ENCODE peak calls at places on chromosomes 5 and 9, in four cellular contexts. Y is pancreas, Q is Peyer's patch, O is tibial nerve. B is an unnamed sample.

GRCh38 chr9:37801287-37801850 is 772 bp downstream of the DCAF10 start:
- DNase-seq in Q (peak; percentile 51), Y (peak; percentile 45), O (no peak), B (no peak)

GRCh38 chr5:93611900-93612898 is 29.2 kb downstream of the NR2F1 start:
- DNase-seq in O (no peak), Y (no peak), Q (peak; percentile 63), B (no peak)

GRCh38 chr9:129640086-129640870 is 1.7 kb downstream of the ASB6 start:
- DNase-seq in Q (no peak), Y (peak; percentile 45), O (no peak), B (no peak)

GRCh38 chr5:180305481-180305880 is 13.6 kb upstream of the MAPK9 start:
- DNase-seq in Y (no peak), O (no peak), Q (no peak), B (no peak)

GRCh38 chr5:16446993-16447392 is 18.6 kb downstream of the ZNF622 start:
- DNase-seq in Q (no peak), O (no peak), Y (no peak), B (no peak)

GRCh38 chr5:135993248-135993893 is 35.4 kb upstream of the TGFBI start:
- DNase-seq in Q (no peak), O (no peak), Y (no peak), B (no peak)

GRCh38 chr9:80077059-80077458 is 505.3 kb downstream of the TLE4 start:
- DNase-seq in Y (no peak), Q (no peak), O (no peak), B (no peak)

GRCh38 chr5:95621839-95622629 is 2.1 kb downstream of the GPR150 start:
- DNase-seq in O (no peak), Y (peak; percentile 37), Q (no peak), B (no peak)

GRCh38 chr9:134585746-134586706 is 55.6 kb upstream of the COL5A1 start:
- DNase-seq in Y (no peak), Q (peak; percentile 33), O (peak; percentile 2), B (no peak)

GRCh38 chr5:3191585-3191984 is 404.0 kb upstream of the IRX1 start:
- DNase-seq in Q (no peak), Y (no peak), O (no peak), B (no peak)

GRCh38 chr5:97737608-97738007 is 554.6 kb upstream of the RIOK2 start:
- DNase-seq in O (no peak), Y (no peak), Q (no peak), B (no peak)

GRCh38 chr5:133675376-133676154 is 63.2 kb upstream of the FSTL4 start:
- DNase-seq in O (no peak), Y (no peak), Q (no peak), B (peak; percentile 41)
- TF ChIP-seq CTCF in O (no peak), Y (no peak), Q (no peak), B (no peak)

GRCh38 chr9:112104401-112104800 is 70.7 kb downstream of the SUSD1 start:
- DNase-seq in O (no peak), Y (no peak), Q (no peak), B (no peak)
- H3K4me3 ChIP-seq in O (no peak overlapping the region), Y (no peak overlapping the region), Q (no peak overlapping the region), B (no peak overlapping the region)

GRCh38 chr9:119005162-119005561 is 364.1 kb downstream of the BRINP1 start:
- DNase-seq in Q (no peak), O (no peak), Y (no peak), B (no peak)
- H3K27ac ChIP-seq in Q (no peak overlapping the region), O (no peak overlapping the region), Y (no peak overlapping the region), B (no peak overlapping the region)

GRCh38 chr5:7397935-7398334 is 2.0 kb downstream of the ADCY2 start:
- DNase-seq in Y (no peak), O (no peak), Q (no peak), B (no peak)

GRCh38 chr5:7398596-7399260 is 2.8 kb downstream of the ADCY2 start:
- DNase-seq in Y (no peak), Q (no peak), O (no peak), B (no peak)

GRCh38 chr5:7396169-7397004 is 449 bp downstream of the ADCY2 start:
- DNase-seq in Q (no peak), Y (no peak), O (no peak), B (no peak)

GRCh38 chr5:7395432-7396168 is at the start of gene ADCY2:
- DNase-seq in Y (no peak), O (no peak), Q (no peak), B (no peak)

DNA sequence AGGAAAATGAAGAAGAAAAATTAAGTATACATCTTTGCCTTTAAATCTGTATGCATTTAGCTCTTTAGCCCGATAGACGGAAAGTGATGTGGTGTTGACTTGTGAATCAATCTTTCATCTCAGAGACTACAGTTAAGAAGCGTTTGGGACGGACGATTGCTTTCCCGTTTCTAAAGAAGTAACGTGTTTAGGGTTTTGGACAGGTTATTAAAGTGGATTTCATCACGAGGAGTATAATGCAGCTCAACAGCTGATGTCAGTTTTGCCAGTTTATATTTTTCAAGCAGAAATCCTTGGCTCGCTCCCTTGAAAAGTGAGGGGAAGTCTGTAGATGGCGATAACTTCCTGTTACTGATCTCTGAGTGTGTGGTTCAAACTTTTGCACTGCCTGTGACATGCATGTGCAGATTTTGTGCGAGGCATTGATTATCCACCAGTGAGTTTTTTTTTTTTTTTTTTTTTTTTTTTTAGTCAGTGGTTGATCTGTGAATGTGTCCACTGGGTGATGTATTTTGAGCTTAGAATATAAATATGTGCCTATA is 1.1 kb downstream of the ADCY2 start:
- DNase-seq in O (peak; percentile 35), Y (no peak), Q (no peak), B (no peak)
- TF ChIP-seq CTCF in O (no peak), Y (no peak), Q (no peak), B (no peak)

B was measured in dorsolateral prefrontal cortex.